ENCODE peak calls at places on chromosomes 5 and 9, in eight cellular contexts. One of them, this sample, is unnamed.

GRCh38 chr5:60248900-60249299 is 355.4 kb upstream of the PDE4D start:
- DNase-seq in ovary: no peak
- DNase-seq in AG20443: no peak
- DNase-seq in astrocyte of the spinal cord: no peak
- DNase-seq in COR-L47: no peak
- DNase-seq in A549: no peak
- DNase-seq in naive thymus-derived CD4-positive, alpha-beta T cell: no peak
- DNase-seq in OCI-LY7: peak; percentile 84
- DNase-seq in this sample: no peak

GRCh38 chr5:173778784-173779304 is 109.3 kb upstream of the CPEB4 start:
- DNase-seq in ovary: no peak
- DNase-seq in astrocyte of the spinal cord: no peak
- DNase-seq in naive thymus-derived CD4-positive, alpha-beta T cell: no peak
- DNase-seq in COR-L47: no peak
- DNase-seq in OCI-LY7: no peak
- DNase-seq in AG20443: no peak
- DNase-seq in A549: no peak
- DNase-seq in this sample: no peak

GRCh38 chr5:176415240-176416122 is 858 bp downstream of the CLTB start:
- DNase-seq in OCI-LY7: peak; percentile 18
- DNase-seq in A549: peak; percentile 81
- DNase-seq in ovary: peak; percentile 57
- DNase-seq in COR-L47: no peak
- DNase-seq in astrocyte of the spinal cord: peak; percentile 43
- DNase-seq in naive thymus-derived CD4-positive, alpha-beta T cell: peak; percentile 13
- DNase-seq in AG20443: peak; percentile 86
- DNase-seq in this sample: no peak

GRCh38 chr5:54242287-54242686 is 68.1 kb downstream of the ARL15 start:
- DNase-seq in AG20443: no peak
- DNase-seq in OCI-LY7: no peak
- DNase-seq in COR-L47: no peak
- DNase-seq in ovary: no peak
- DNase-seq in A549: no peak
- DNase-seq in naive thymus-derived CD4-positive, alpha-beta T cell: no peak
- DNase-seq in astrocyte of the spinal cord: no peak
- DNase-seq in this sample: no peak

GRCh38 chr5:179054036-179054785 is 6.0 kb upstream of the ZNF354C start:
- DNase-seq in ovary: no peak
- DNase-seq in COR-L47: no peak
- DNase-seq in A549: no peak
- DNase-seq in astrocyte of the spinal cord: no peak
- DNase-seq in AG20443: no peak
- DNase-seq in naive thymus-derived CD4-positive, alpha-beta T cell: no peak
- DNase-seq in OCI-LY7: no peak
- DNase-seq in this sample: no peak

GRCh38 chr9:19119801-19120440 is 7.4 kb downstream of the PLIN2 start:
- DNase-seq in A549: no peak
- DNase-seq in astrocyte of the spinal cord: no peak
- DNase-seq in naive thymus-derived CD4-positive, alpha-beta T cell: no peak
- DNase-seq in AG20443: no peak
- DNase-seq in OCI-LY7: no peak
- DNase-seq in ovary: no peak
- DNase-seq in COR-L47: no peak
- DNase-seq in this sample: no peak

GRCh38 chr5:131386779-131387178 is 122.9 kb downstream of the CDC42SE2 start:
- DNase-seq in naive thymus-derived CD4-positive, alpha-beta T cell: no peak
- DNase-seq in AG20443: no peak
- DNase-seq in A549: no peak
- DNase-seq in OCI-LY7: no peak
- DNase-seq in COR-L47: peak; percentile 22
- DNase-seq in astrocyte of the spinal cord: peak; percentile 56
- DNase-seq in ovary: no peak
- DNase-seq in this sample: no peak

GRCh38 chr9:98867434-98868168 is 60.1 kb downstream of the GALNT12 start:
- DNase-seq in COR-L47: no peak
- DNase-seq in ovary: peak; percentile 76
- DNase-seq in AG20443: peak; percentile 92
- DNase-seq in naive thymus-derived CD4-positive, alpha-beta T cell: no peak
- DNase-seq in A549: no peak
- DNase-seq in astrocyte of the spinal cord: peak; percentile 93
- DNase-seq in OCI-LY7: peak; percentile 41
- DNase-seq in this sample: peak; percentile 14

GRCh38 chr9:121305269-121305994 is 37.5 kb downstream of the GSN start:
- DNase-seq in AG20443: no peak
- DNase-seq in naive thymus-derived CD4-positive, alpha-beta T cell: no peak
- DNase-seq in OCI-LY7: no peak
- DNase-seq in A549: no peak
- DNase-seq in astrocyte of the spinal cord: no peak
- DNase-seq in COR-L47: no peak
- DNase-seq in ovary: peak; percentile 84
- DNase-seq in this sample: no peak

GRCh38 chr9:94672811-94673487 is 33.6 kb upstream of the FBP1 start:
- DNase-seq in A549: no peak
- DNase-seq in ovary: no peak
- DNase-seq in naive thymus-derived CD4-positive, alpha-beta T cell: no peak
- DNase-seq in astrocyte of the spinal cord: peak; percentile 64
- DNase-seq in COR-L47: no peak
- DNase-seq in AG20443: peak; percentile 37
- DNase-seq in OCI-LY7: no peak
- DNase-seq in this sample: no peak

GRCh38 chr9:121889990-121890563 is 203.0 kb downstream of the TTLL11 start:
- DNase-seq in astrocyte of the spinal cord: peak; percentile 40
- DNase-seq in COR-L47: no peak
- DNase-seq in naive thymus-derived CD4-positive, alpha-beta T cell: no peak
- DNase-seq in ovary: no peak
- DNase-seq in A549: no peak
- DNase-seq in AG20443: peak; percentile 48
- DNase-seq in OCI-LY7: no peak
- DNase-seq in this sample: no peak

GRCh38 chr5:128413356-128413755 is 124.7 kb downstream of the FBN2 start:
- DNase-seq in A549: no peak
- DNase-seq in naive thymus-derived CD4-positive, alpha-beta T cell: no peak
- DNase-seq in astrocyte of the spinal cord: peak; percentile 46
- DNase-seq in COR-L47: no peak
- DNase-seq in OCI-LY7: no peak
- DNase-seq in ovary: no peak
- DNase-seq in AG20443: no peak
- DNase-seq in this sample: no peak

GRCh38 chr5:148776780-148777179 is 49.6 kb upstream of the ADRB2 start:
- DNase-seq in naive thymus-derived CD4-positive, alpha-beta T cell: no peak
- DNase-seq in AG20443: peak; percentile 93
- DNase-seq in COR-L47: no peak
- DNase-seq in ovary: no peak
- DNase-seq in astrocyte of the spinal cord: peak; percentile 85
- DNase-seq in A549: peak; percentile 41
- DNase-seq in OCI-LY7: no peak
- DNase-seq in this sample: peak; percentile 38

GRCh38 chr5:15209053-15209762 is 290.8 kb upstream of the FBXL7 start:
- DNase-seq in OCI-LY7: no peak
- DNase-seq in naive thymus-derived CD4-positive, alpha-beta T cell: no peak
- DNase-seq in A549: no peak
- DNase-seq in ovary: no peak
- DNase-seq in astrocyte of the spinal cord: no peak
- DNase-seq in AG20443: no peak
- DNase-seq in COR-L47: no peak
- DNase-seq in this sample: no peak

GRCh38 chr5:181221792-181222629 is 1.1 kb upstream of the TRIM41 start:
- DNase-seq in astrocyte of the spinal cord: peak; percentile 93
- DNase-seq in ovary: peak; percentile 99
- DNase-seq in A549: peak; percentile 82
- DNase-seq in AG20443: peak; percentile 75
- DNase-seq in COR-L47: no peak
- DNase-seq in naive thymus-derived CD4-positive, alpha-beta T cell: peak; percentile 95
- DNase-seq in OCI-LY7: peak; percentile 89
- DNase-seq in this sample: peak; percentile 92

GRCh38 chr9:35164711-35165110 is 2.9 kb downstream of the UNC13B start:
- DNase-seq in naive thymus-derived CD4-positive, alpha-beta T cell: no peak
- DNase-seq in astrocyte of the spinal cord: peak; percentile 68
- DNase-seq in OCI-LY7: no peak
- DNase-seq in ovary: no peak
- DNase-seq in A549: no peak
- DNase-seq in COR-L47: no peak
- DNase-seq in AG20443: peak; percentile 30
- DNase-seq in this sample: no peak

GRCh38 chr5:138790684-138791083 is 37.5 kb downstream of the CTNNA1 start:
- DNase-seq in naive thymus-derived CD4-positive, alpha-beta T cell: no peak
- DNase-seq in COR-L47: no peak
- DNase-seq in AG20443: no peak
- DNase-seq in A549: no peak
- DNase-seq in OCI-LY7: no peak
- DNase-seq in ovary: no peak
- DNase-seq in astrocyte of the spinal cord: no peak
- DNase-seq in this sample: no peak

GRCh38 chr5:132011561-132012384 is at the start of gene ACSL6:
- DNase-seq in A549: peak; percentile 35
- DNase-seq in OCI-LY7: no peak
- DNase-seq in AG20443: peak; percentile 52
- DNase-seq in ovary: no peak
- DNase-seq in naive thymus-derived CD4-positive, alpha-beta T cell: peak; percentile 34
- DNase-seq in COR-L47: no peak
- DNase-seq in astrocyte of the spinal cord: no peak
- DNase-seq in this sample: peak; percentile 61

GRCh38 chr5:56610093-56610698 is 205.2 kb upstream of the MAP3K1 start:
- DNase-seq in ovary: no peak
- DNase-seq in AG20443: no peak
- DNase-seq in astrocyte of the spinal cord: no peak
- DNase-seq in A549: no peak
- DNase-seq in COR-L47: no peak
- DNase-seq in naive thymus-derived CD4-positive, alpha-beta T cell: no peak
- DNase-seq in OCI-LY7: no peak
- DNase-seq in this sample: peak; percentile 63

GRCh38 chr9:36486454-36486932 is 86.2 kb upstream of the MELK start:
- DNase-seq in COR-L47: no peak
- DNase-seq in ovary: peak; percentile 36
- DNase-seq in A549: no peak
- DNase-seq in OCI-LY7: no peak
- DNase-seq in astrocyte of the spinal cord: peak; percentile 17
- DNase-seq in naive thymus-derived CD4-positive, alpha-beta T cell: no peak
- DNase-seq in AG20443: peak; percentile 20
- DNase-seq in this sample: no peak

GRCh38 chr5:5752844-5753243 is 330.4 kb downstream of the ICE1 start:
- DNase-seq in astrocyte of the spinal cord: no peak
- DNase-seq in naive thymus-derived CD4-positive, alpha-beta T cell: no peak
- DNase-seq in AG20443: no peak
- DNase-seq in OCI-LY7: peak; percentile 68
- DNase-seq in A549: no peak
- DNase-seq in COR-L47: no peak
- DNase-seq in ovary: no peak
- DNase-seq in this sample: no peak

GRCh38 chr9:22395585-22396205 is 50.9 kb upstream of the DMRTA1 start:
- DNase-seq in COR-L47: no peak
- DNase-seq in OCI-LY7: no peak
- DNase-seq in ovary: no peak
- DNase-seq in naive thymus-derived CD4-positive, alpha-beta T cell: no peak
- DNase-seq in AG20443: no peak
- DNase-seq in astrocyte of the spinal cord: peak; percentile 64
- DNase-seq in A549: peak; percentile 6
- DNase-seq in this sample: no peak

GRCh38 chr9:19999491-20000057 is 210.7 kb upstream of the SLC24A2 start:
- DNase-seq in A549: no peak
- DNase-seq in COR-L47: no peak
- DNase-seq in OCI-LY7: no peak
- DNase-seq in naive thymus-derived CD4-positive, alpha-beta T cell: no peak
- DNase-seq in ovary: no peak
- DNase-seq in astrocyte of the spinal cord: peak; percentile 81
- DNase-seq in AG20443: peak; percentile 57
- DNase-seq in this sample: peak; percentile 85

GRCh38 chr9:6907772-6908381 is 150.1 kb downstream of the KDM4C start:
- DNase-seq in COR-L47: peak; percentile 27
- DNase-seq in OCI-LY7: no peak
- DNase-seq in astrocyte of the spinal cord: peak; percentile 56
- DNase-seq in ovary: no peak
- DNase-seq in naive thymus-derived CD4-positive, alpha-beta T cell: no peak
- DNase-seq in AG20443: no peak
- DNase-seq in A549: peak; percentile 15
- DNase-seq in this sample: no peak

GRCh38 chr5:14893351-14893750 is 21.8 kb upstream of the ANKH start:
- DNase-seq in AG20443: no peak
- DNase-seq in COR-L47: no peak
- DNase-seq in ovary: no peak
- DNase-seq in naive thymus-derived CD4-positive, alpha-beta T cell: no peak
- DNase-seq in OCI-LY7: no peak
- DNase-seq in A549: no peak
- DNase-seq in astrocyte of the spinal cord: no peak
- DNase-seq in this sample: no peak

GRCh38 chr9:68955281-68955680 is 58.6 kb downstream of the PRKACG start:
- DNase-seq in OCI-LY7: peak; percentile 30
- DNase-seq in AG20443: no peak
- DNase-seq in ovary: no peak
- DNase-seq in A549: no peak
- DNase-seq in COR-L47: no peak
- DNase-seq in naive thymus-derived CD4-positive, alpha-beta T cell: peak; percentile 8
- DNase-seq in astrocyte of the spinal cord: no peak
- DNase-seq in this sample: no peak

GRCh38 chr9:110472111-110472510 is 107.4 kb downstream of the SVEP1 start:
- DNase-seq in OCI-LY7: no peak
- DNase-seq in AG20443: no peak
- DNase-seq in COR-L47: no peak
- DNase-seq in A549: no peak
- DNase-seq in naive thymus-derived CD4-positive, alpha-beta T cell: no peak
- DNase-seq in astrocyte of the spinal cord: no peak
- DNase-seq in ovary: no peak
- DNase-seq in this sample: no peak

GRCh38 chr5:11126844-11127243 is 365.8 kb upstream of the DAP start:
- DNase-seq in ovary: no peak
- DNase-seq in A549: no peak
- DNase-seq in naive thymus-derived CD4-positive, alpha-beta T cell: no peak
- DNase-seq in astrocyte of the spinal cord: no peak
- DNase-seq in OCI-LY7: no peak
- DNase-seq in AG20443: no peak
- DNase-seq in COR-L47: peak; percentile 8
- DNase-seq in this sample: no peak

GRCh38 chr9:77648458-77649108 is 461 bp upstream of the GNA14 start:
- DNase-seq in A549: no peak
- DNase-seq in astrocyte of the spinal cord: peak; percentile 10
- DNase-seq in AG20443: peak; percentile 38
- DNase-seq in ovary: peak; percentile 68
- DNase-seq in OCI-LY7: no peak
- DNase-seq in naive thymus-derived CD4-positive, alpha-beta T cell: no peak
- DNase-seq in COR-L47: no peak
- DNase-seq in this sample: peak; percentile 7

GRCh38 chr9:12448246-12448645 is 244.9 kb upstream of the TYRP1 start:
- DNase-seq in AG20443: no peak
- DNase-seq in OCI-LY7: no peak
- DNase-seq in astrocyte of the spinal cord: no peak
- DNase-seq in ovary: no peak
- DNase-seq in naive thymus-derived CD4-positive, alpha-beta T cell: no peak
- DNase-seq in COR-L47: no peak
- DNase-seq in A549: no peak
- DNase-seq in this sample: no peak

GRCh38 chr5:55004728-55005127 is 19.3 kb upstream of the GZMK start:
- DNase-seq in OCI-LY7: no peak
- DNase-seq in astrocyte of the spinal cord: peak; percentile 40
- DNase-seq in AG20443: peak; percentile 47
- DNase-seq in naive thymus-derived CD4-positive, alpha-beta T cell: no peak
- DNase-seq in ovary: no peak
- DNase-seq in A549: no peak
- DNase-seq in COR-L47: no peak
- DNase-seq in this sample: no peak

GRCh38 chr9:82695704-82696103 is 367.2 kb downstream of the RASEF start:
- DNase-seq in naive thymus-derived CD4-positive, alpha-beta T cell: no peak
- DNase-seq in OCI-LY7: no peak
- DNase-seq in astrocyte of the spinal cord: no peak
- DNase-seq in ovary: no peak
- DNase-seq in AG20443: no peak
- DNase-seq in A549: no peak
- DNase-seq in COR-L47: no peak
- DNase-seq in this sample: no peak

This sample was measured in activated T-cell treated with anti-CD3 and anti-CD28 coated beads, Interleukin-2, amount 50 U/mL, for 72 hours.